ENCODE peak calls at places on chromosome 11, in seven cellular contexts. O is AG04450; M is epithelial cell of esophagus; F is NB4; S is ovary; T is CD4-positive, alpha-beta T cell; I is fibroblast of pulmonary artery. Q is an unnamed sample.
A peak's percentile ranks its signal among the peaks of the same experiment; 100 is the strongest.

GRCh38 chr11:118789501-118790356 is 1.2 kb downstream of the DDX6 start:
- DNase-seq in O (no peak), M (peak; percentile 53), F (peak; percentile 67), S (no peak), T (no peak), I (peak; percentile 26), Q (peak; percentile 34)

GRCh38 chr11:63532150-63532549 is 4.5 kb upstream of the PLAAT4 start:
- DNase-seq in O (no peak), M (no peak), F (no peak), S (no peak), T (no peak), I (no peak), Q (no peak)

GRCh38 chr11:26473216-26474194 is 98.6 kb downstream of the MUC15 start:
- DNase-seq in O (no peak), M (no peak), F (no peak), S (no peak), T (no peak), I (no peak), Q (no peak)

GRCh38 chr11:279966-280761 is 2.0 kb downstream of the NLRP6 start:
- DNase-seq in O (no peak), M (peak; percentile 47), F (no peak), S (peak; percentile 42), T (peak; percentile 52), I (peak; percentile 35), Q (no peak)

GRCh38 chr11:7523416-7524210 is 9.8 kb downstream of the PPFIBP2 start:
- DNase-seq in O (no peak), M (no peak), F (no peak), S (no peak), T (no peak), I (no peak), Q (no peak)

GRCh38 chr11:72349616-72350218 is 84.6 kb downstream of the CLPB start:
- DNase-seq in O (no peak), M (no peak), F (peak; percentile 19), S (peak; percentile 45), T (no peak), I (peak; percentile 14), Q (no peak)

GRCh38 chr11:120750647-120751419 is 239.3 kb downstream of the GRIK4 start:
- DNase-seq in O (no peak), M (no peak), F (peak; percentile 39), S (no peak), T (no peak), I (no peak), Q (no peak)

GRCh38 chr11:34426766-34427170 is 12.0 kb upstream of the CAT start:
- DNase-seq in O (peak; percentile 74), M (no peak), F (no peak), S (no peak), T (no peak), I (no peak), Q (no peak)

GRCh38 chr11:134685981-134686380 is 273.9 kb upstream of the B3GAT1 start:
- DNase-seq in O (no peak), M (no peak), F (no peak), S (no peak), T (no peak), I (no peak), Q (no peak)

GRCh38 chr11:19800162-19800561 is 87.5 kb downstream of the NAV2 start:
- DNase-seq in O (no peak), M (no peak), F (no peak), S (no peak), T (no peak), I (no peak), Q (peak; percentile 27)
- TF ChIP-seq CTCF in O (peak; percentile 35), M (peak; percentile 9), F (peak; percentile 21), S (no peak), T (no peak), I (peak; percentile 48), Q (no peak)

DNA sequence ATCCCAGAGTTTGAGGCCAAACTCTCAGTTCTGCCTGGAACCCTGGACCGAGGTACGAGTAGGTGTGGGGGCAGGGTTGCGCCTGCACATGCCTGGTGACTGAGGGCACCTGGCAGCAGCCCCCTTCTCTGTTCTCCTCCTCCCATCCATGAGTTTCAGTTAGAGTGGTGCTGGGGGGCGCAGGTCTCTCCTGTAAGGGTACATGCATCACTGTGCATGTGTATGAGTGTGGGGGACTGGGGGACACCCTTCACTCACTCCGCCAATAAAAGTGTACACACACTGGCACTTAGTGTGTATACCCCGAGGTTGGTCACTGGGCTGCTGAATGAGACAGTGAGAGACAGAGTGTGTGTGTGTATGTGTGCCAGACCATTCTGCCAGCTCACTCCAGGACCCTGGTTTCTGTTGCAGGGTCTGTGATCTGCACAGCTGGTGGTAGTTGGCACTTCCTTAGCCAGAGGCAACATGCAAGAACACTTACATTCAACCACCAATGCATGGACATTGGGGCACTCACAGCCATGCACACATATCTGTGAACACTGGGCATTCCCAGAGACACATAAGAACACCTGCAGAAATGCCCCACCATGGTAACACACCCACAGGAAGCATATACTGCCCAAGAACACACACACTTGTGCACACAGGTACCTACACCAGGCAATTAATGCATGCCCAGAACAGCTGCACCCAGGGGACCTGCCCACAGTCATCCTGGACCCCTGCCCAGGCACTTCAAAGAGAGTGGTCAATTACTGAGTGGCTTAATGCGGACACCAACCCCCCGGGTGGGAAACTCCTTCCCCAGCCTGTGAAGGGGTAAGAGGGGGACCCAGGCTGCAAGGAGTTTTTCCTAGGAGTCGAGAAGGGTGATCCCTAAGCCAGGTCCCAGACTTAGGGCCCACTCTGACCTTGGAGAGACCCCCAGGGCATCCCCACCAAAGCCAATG is 1.2 kb upstream of the NRXN2 start:
- DNase-seq in O (no peak), M (no peak), F (peak; percentile 55), S (peak; percentile 13), T (no peak), I (no peak), Q (no peak)
- TF ChIP-seq CTCF in O (no peak), M (no peak), F (no peak), S (no peak), T (no peak), I (no peak), Q (no peak)

DNA sequence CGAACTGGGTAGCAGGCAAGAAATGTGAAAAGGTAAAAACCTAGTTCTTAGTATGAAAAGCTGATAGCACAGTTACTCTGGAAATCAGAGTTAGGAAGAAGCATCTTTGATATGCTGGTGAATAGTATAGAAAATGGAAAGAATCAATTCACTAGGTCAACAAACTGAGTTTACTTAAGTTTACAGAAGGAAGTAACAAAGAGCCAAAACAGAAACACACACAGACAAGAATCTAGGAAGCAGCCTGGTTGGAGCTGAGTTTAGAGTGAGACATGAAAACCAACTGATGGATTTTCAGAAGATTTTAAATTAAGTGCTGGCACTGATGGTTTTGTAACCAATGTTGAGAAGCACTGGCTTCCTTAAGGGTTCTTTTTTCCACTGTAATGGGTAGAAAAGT is 296.3 kb downstream of the CADM1 start:
- DNase-seq in O (no peak), M (no peak), F (no peak), S (no peak), T (no peak), I (no peak), Q (no peak)
- TF ChIP-seq CTCF in O (no peak), M (no peak), F (no peak), S (no peak), T (no peak), I (no peak), Q (no peak)

DNA sequence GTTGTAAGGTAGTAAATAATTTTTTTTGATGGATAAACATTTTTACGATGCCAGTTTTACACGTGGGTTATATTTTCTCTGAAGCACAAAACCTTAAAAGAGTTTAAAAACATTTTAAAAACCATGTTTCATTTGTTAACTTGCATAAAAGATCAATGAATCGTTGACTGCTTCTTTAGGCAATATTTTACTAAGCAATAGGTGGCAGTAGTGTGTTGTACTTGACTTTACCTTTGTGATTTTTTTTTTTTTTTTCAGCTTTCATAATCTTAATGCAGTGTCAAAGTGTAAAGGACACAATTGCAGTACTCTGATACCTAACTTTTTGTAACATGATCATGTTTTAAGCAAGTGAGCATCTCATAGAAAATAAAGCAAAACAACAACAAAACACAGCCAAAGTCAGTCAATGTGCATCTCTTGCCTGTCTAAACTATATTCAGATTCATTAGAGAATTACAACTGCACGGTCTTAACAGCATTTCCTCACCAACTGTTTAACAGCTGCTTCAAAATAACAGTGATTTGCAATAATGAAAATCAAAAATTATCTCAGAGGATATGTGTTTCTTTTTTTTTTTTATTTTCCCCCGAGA is 27.7 kb downstream of the DNAJC24 start:
- DNase-seq in O (no peak), M (peak; percentile 38), F (peak; percentile 24), S (no peak), T (no peak), I (peak; percentile 43), Q (peak; percentile 31)
- TF ChIP-seq CTCF in O (peak; percentile 67), M (peak; percentile 42), F (no peak), S (peak; percentile 12), T (peak; percentile 60), I (peak; percentile 66), Q (peak; percentile 54)

GRCh38 chr11:19658344-19658743 is 54.3 kb upstream of the NAV2 start:
- DNase-seq in O (no peak), M (no peak), F (no peak), S (no peak), T (no peak), I (no peak), Q (peak; percentile 24)
- TF ChIP-seq CTCF in O (peak; percentile 8), M (peak; percentile 21), F (no peak), S (no peak), T (no peak), I (peak; percentile 25), Q (no peak)

DNA sequence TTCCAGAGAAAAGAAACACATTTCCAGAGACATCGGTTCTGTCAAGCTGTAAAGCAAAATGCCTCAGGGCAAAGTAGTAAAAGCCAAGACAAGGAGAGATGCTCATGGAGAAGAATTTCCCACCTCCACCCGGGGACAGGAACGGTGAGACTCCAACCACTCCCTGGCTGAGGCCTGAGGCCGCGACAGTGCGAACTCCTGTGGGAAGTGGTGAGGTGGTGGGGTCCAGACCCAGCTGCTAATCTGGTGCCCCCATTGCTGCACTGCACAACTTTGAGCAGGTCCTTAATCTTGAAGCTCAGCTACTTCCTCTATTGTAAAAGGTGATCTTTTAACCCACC is 83.8 kb downstream of the ZC3H12C start:
- DNase-seq in O (no peak), M (no peak), F (no peak), S (no peak), T (no peak), I (no peak), Q (no peak)
- TF ChIP-seq CTCF in O (no peak), M (no peak), F (no peak), S (no peak), T (no peak), I (no peak), Q (no peak)

GRCh38 chr11:124778281-124778680 is 16.2 kb upstream of the ESAM start:
- DNase-seq in O (no peak), M (no peak), F (no peak), S (no peak), T (no peak), I (no peak), Q (no peak)
- TF ChIP-seq CTCF in O (peak; percentile 22), M (peak; percentile 30), F (no peak), S (no peak), T (no peak), I (peak; percentile 29), Q (no peak)